ENCODE peak calls at places on chromosomes 16 and 17, in nine cellular contexts. One of them, this sample, is unnamed.

GRCh38 chr17:74757931-74758845 is 9.8 kb downstream of the NHERF1 start:
- DNase-seq in HFF-Myc: no peak
- DNase-seq in psoas muscle: no peak
- DNase-seq in dorsolateral prefrontal cortex: no peak
- DNase-seq in neuronal stem cell: no peak
- DNase-seq in stimulated activated CD8-positive, alpha-beta memory T cell treated with anti-CD3 and anti-CD28 coated beads, Interleukin-12 subunit alpha, Interleukin-12 subunit beta, amount 100 ng/mL, for 4 hours: no peak
- DNase-seq in T follicular helper cell: no peak
- DNase-seq in activated CD4-positive, alpha-beta T cell treated with anti-CD3 and anti-CD28 coated beads, Interleukin-2, amount 10 ng/mL, durations not matched to agents 7 days and 5 days: no peak
- DNase-seq in non-pigmented ciliary epithelial cell: no peak
- DNase-seq in this sample: no peak

GRCh38 chr17:29407856-29408255 is 17.7 kb downstream of the TAOK1 start:
- DNase-seq in HFF-Myc: no peak
- DNase-seq in psoas muscle: no peak
- DNase-seq in dorsolateral prefrontal cortex: no peak
- DNase-seq in neuronal stem cell: no peak
- DNase-seq in stimulated activated CD8-positive, alpha-beta memory T cell treated with anti-CD3 and anti-CD28 coated beads, Interleukin-12 subunit alpha, Interleukin-12 subunit beta, amount 100 ng/mL, for 4 hours: no peak
- DNase-seq in T follicular helper cell: no peak
- DNase-seq in activated CD4-positive, alpha-beta T cell treated with anti-CD3 and anti-CD28 coated beads, Interleukin-2, amount 10 ng/mL, durations not matched to agents 7 days and 5 days: no peak
- DNase-seq in non-pigmented ciliary epithelial cell: no peak
- DNase-seq in this sample: no peak

GRCh38 chr17:2972749-2973148 is 90.7 kb downstream of the OR1D5 start:
- DNase-seq in HFF-Myc: no peak
- DNase-seq in psoas muscle: no peak
- DNase-seq in dorsolateral prefrontal cortex: no peak
- DNase-seq in neuronal stem cell: no peak
- DNase-seq in stimulated activated CD8-positive, alpha-beta memory T cell treated with anti-CD3 and anti-CD28 coated beads, Interleukin-12 subunit alpha, Interleukin-12 subunit beta, amount 100 ng/mL, for 4 hours: no peak
- DNase-seq in T follicular helper cell: no peak
- DNase-seq in activated CD4-positive, alpha-beta T cell treated with anti-CD3 and anti-CD28 coated beads, Interleukin-2, amount 10 ng/mL, durations not matched to agents 7 days and 5 days: no peak
- DNase-seq in non-pigmented ciliary epithelial cell: no peak
- DNase-seq in this sample: no peak

GRCh38 chr16:54194008-54194731 is 92.4 kb downstream of the IRX3 start:
- DNase-seq in HFF-Myc: peak; percentile 11
- DNase-seq in psoas muscle: peak; percentile 65
- DNase-seq in dorsolateral prefrontal cortex: peak; percentile 59
- DNase-seq in neuronal stem cell: peak; percentile 18
- DNase-seq in stimulated activated CD8-positive, alpha-beta memory T cell treated with anti-CD3 and anti-CD28 coated beads, Interleukin-12 subunit alpha, Interleukin-12 subunit beta, amount 100 ng/mL, for 4 hours: no peak
- DNase-seq in T follicular helper cell: no peak
- DNase-seq in activated CD4-positive, alpha-beta T cell treated with anti-CD3 and anti-CD28 coated beads, Interleukin-2, amount 10 ng/mL, durations not matched to agents 7 days and 5 days: no peak
- DNase-seq in non-pigmented ciliary epithelial cell: peak; percentile 5
- DNase-seq in this sample: peak; percentile 5

GRCh38 chr17:40325156-40326013 is 16.4 kb downstream of the RARA start:
- DNase-seq in HFF-Myc: no peak
- DNase-seq in psoas muscle: peak; percentile 18
- DNase-seq in dorsolateral prefrontal cortex: no peak
- DNase-seq in neuronal stem cell: no peak
- DNase-seq in stimulated activated CD8-positive, alpha-beta memory T cell treated with anti-CD3 and anti-CD28 coated beads, Interleukin-12 subunit alpha, Interleukin-12 subunit beta, amount 100 ng/mL, for 4 hours: no peak
- DNase-seq in T follicular helper cell: no peak
- DNase-seq in activated CD4-positive, alpha-beta T cell treated with anti-CD3 and anti-CD28 coated beads, Interleukin-2, amount 10 ng/mL, durations not matched to agents 7 days and 5 days: peak; percentile 36
- DNase-seq in non-pigmented ciliary epithelial cell: no peak
- DNase-seq in this sample: no peak

GRCh38 chr17:69246202-69246601 is 17.6 kb upstream of the ABCA10 start:
- DNase-seq in HFF-Myc: no peak
- DNase-seq in psoas muscle: no peak
- DNase-seq in dorsolateral prefrontal cortex: no peak
- DNase-seq in neuronal stem cell: no peak
- DNase-seq in stimulated activated CD8-positive, alpha-beta memory T cell treated with anti-CD3 and anti-CD28 coated beads, Interleukin-12 subunit alpha, Interleukin-12 subunit beta, amount 100 ng/mL, for 4 hours: no peak
- DNase-seq in T follicular helper cell: no peak
- DNase-seq in activated CD4-positive, alpha-beta T cell treated with anti-CD3 and anti-CD28 coated beads, Interleukin-2, amount 10 ng/mL, durations not matched to agents 7 days and 5 days: no peak
- DNase-seq in non-pigmented ciliary epithelial cell: no peak
- DNase-seq in this sample: no peak

GRCh38 chr16:66391726-66392670 is 25.5 kb downstream of the CDH5 start:
- DNase-seq in HFF-Myc: no peak
- DNase-seq in psoas muscle: no peak
- DNase-seq in dorsolateral prefrontal cortex: no peak
- DNase-seq in neuronal stem cell: no peak
- DNase-seq in stimulated activated CD8-positive, alpha-beta memory T cell treated with anti-CD3 and anti-CD28 coated beads, Interleukin-12 subunit alpha, Interleukin-12 subunit beta, amount 100 ng/mL, for 4 hours: no peak
- DNase-seq in T follicular helper cell: no peak
- DNase-seq in activated CD4-positive, alpha-beta T cell treated with anti-CD3 and anti-CD28 coated beads, Interleukin-2, amount 10 ng/mL, durations not matched to agents 7 days and 5 days: no peak
- DNase-seq in non-pigmented ciliary epithelial cell: no peak
- DNase-seq in this sample: no peak

GRCh38 chr17:72477529-72477928 is 356.7 kb downstream of the SOX9 start:
- DNase-seq in HFF-Myc: no peak
- DNase-seq in psoas muscle: no peak
- DNase-seq in dorsolateral prefrontal cortex: no peak
- DNase-seq in neuronal stem cell: no peak
- DNase-seq in stimulated activated CD8-positive, alpha-beta memory T cell treated with anti-CD3 and anti-CD28 coated beads, Interleukin-12 subunit alpha, Interleukin-12 subunit beta, amount 100 ng/mL, for 4 hours: no peak
- DNase-seq in T follicular helper cell: no peak
- DNase-seq in activated CD4-positive, alpha-beta T cell treated with anti-CD3 and anti-CD28 coated beads, Interleukin-2, amount 10 ng/mL, durations not matched to agents 7 days and 5 days: no peak
- DNase-seq in non-pigmented ciliary epithelial cell: no peak
- DNase-seq in this sample: no peak

GRCh38 chr16:21649196-21649595 is 3.2 kb downstream of the IGSF6 start:
- DNase-seq in HFF-Myc: no peak
- DNase-seq in psoas muscle: no peak
- DNase-seq in dorsolateral prefrontal cortex: no peak
- DNase-seq in neuronal stem cell: no peak
- DNase-seq in stimulated activated CD8-positive, alpha-beta memory T cell treated with anti-CD3 and anti-CD28 coated beads, Interleukin-12 subunit alpha, Interleukin-12 subunit beta, amount 100 ng/mL, for 4 hours: no peak
- DNase-seq in T follicular helper cell: no peak
- DNase-seq in activated CD4-positive, alpha-beta T cell treated with anti-CD3 and anti-CD28 coated beads, Interleukin-2, amount 10 ng/mL, durations not matched to agents 7 days and 5 days: no peak
- DNase-seq in non-pigmented ciliary epithelial cell: no peak
- DNase-seq in this sample: no peak

GRCh38 chr17:77619326-77619725 is 339.2 kb upstream of the TNRC6C start:
- DNase-seq in HFF-Myc: no peak
- DNase-seq in psoas muscle: no peak
- DNase-seq in dorsolateral prefrontal cortex: no peak
- DNase-seq in neuronal stem cell: no peak
- DNase-seq in stimulated activated CD8-positive, alpha-beta memory T cell treated with anti-CD3 and anti-CD28 coated beads, Interleukin-12 subunit alpha, Interleukin-12 subunit beta, amount 100 ng/mL, for 4 hours: no peak
- DNase-seq in T follicular helper cell: no peak
- DNase-seq in activated CD4-positive, alpha-beta T cell treated with anti-CD3 and anti-CD28 coated beads, Interleukin-2, amount 10 ng/mL, durations not matched to agents 7 days and 5 days: no peak
- DNase-seq in non-pigmented ciliary epithelial cell: no peak
- DNase-seq in this sample: no peak

GRCh38 chr17:15335446-15335845 is 6.0 kb downstream of the TEKT3 start:
- DNase-seq in HFF-Myc: no peak
- DNase-seq in psoas muscle: no peak
- DNase-seq in dorsolateral prefrontal cortex: no peak
- DNase-seq in neuronal stem cell: no peak
- DNase-seq in stimulated activated CD8-positive, alpha-beta memory T cell treated with anti-CD3 and anti-CD28 coated beads, Interleukin-12 subunit alpha, Interleukin-12 subunit beta, amount 100 ng/mL, for 4 hours: no peak
- DNase-seq in T follicular helper cell: no peak
- DNase-seq in activated CD4-positive, alpha-beta T cell treated with anti-CD3 and anti-CD28 coated beads, Interleukin-2, amount 10 ng/mL, durations not matched to agents 7 days and 5 days: no peak
- DNase-seq in non-pigmented ciliary epithelial cell: no peak
- DNase-seq in this sample: no peak

GRCh38 chr16:75087040-75087979 is 29.3 kb downstream of the LDHD start:
- DNase-seq in HFF-Myc: peak; percentile 65
- DNase-seq in psoas muscle: no peak
- DNase-seq in dorsolateral prefrontal cortex: no peak
- DNase-seq in neuronal stem cell: no peak
- DNase-seq in stimulated activated CD8-positive, alpha-beta memory T cell treated with anti-CD3 and anti-CD28 coated beads, Interleukin-12 subunit alpha, Interleukin-12 subunit beta, amount 100 ng/mL, for 4 hours: no peak
- DNase-seq in T follicular helper cell: no peak
- DNase-seq in activated CD4-positive, alpha-beta T cell treated with anti-CD3 and anti-CD28 coated beads, Interleukin-2, amount 10 ng/mL, durations not matched to agents 7 days and 5 days: no peak
- DNase-seq in non-pigmented ciliary epithelial cell: no peak
- DNase-seq in this sample: peak; percentile 96

GRCh38 chr16:7137560-7138330 is 194.9 kb upstream of the RBFOX1 start:
- DNase-seq in HFF-Myc: no peak
- DNase-seq in psoas muscle: no peak
- DNase-seq in dorsolateral prefrontal cortex: no peak
- DNase-seq in neuronal stem cell: no peak
- DNase-seq in stimulated activated CD8-positive, alpha-beta memory T cell treated with anti-CD3 and anti-CD28 coated beads, Interleukin-12 subunit alpha, Interleukin-12 subunit beta, amount 100 ng/mL, for 4 hours: no peak
- DNase-seq in T follicular helper cell: no peak
- DNase-seq in activated CD4-positive, alpha-beta T cell treated with anti-CD3 and anti-CD28 coated beads, Interleukin-2, amount 10 ng/mL, durations not matched to agents 7 days and 5 days: no peak
- DNase-seq in non-pigmented ciliary epithelial cell: no peak
- DNase-seq in this sample: no peak

GRCh38 chr16:1923299-1924034 is 5.3 kb upstream of the HS3ST6 start:
- DNase-seq in HFF-Myc: peak; percentile 66
- DNase-seq in psoas muscle: no peak
- DNase-seq in dorsolateral prefrontal cortex: no peak
- DNase-seq in neuronal stem cell: no peak
- DNase-seq in stimulated activated CD8-positive, alpha-beta memory T cell treated with anti-CD3 and anti-CD28 coated beads, Interleukin-12 subunit alpha, Interleukin-12 subunit beta, amount 100 ng/mL, for 4 hours: no peak
- DNase-seq in T follicular helper cell: no peak
- DNase-seq in activated CD4-positive, alpha-beta T cell treated with anti-CD3 and anti-CD28 coated beads, Interleukin-2, amount 10 ng/mL, durations not matched to agents 7 days and 5 days: no peak
- DNase-seq in non-pigmented ciliary epithelial cell: no peak
- DNase-seq in this sample: peak; percentile 48

GRCh38 chr16:14284371-14284770 is 213.3 kb downstream of the MRTFB start:
- DNase-seq in HFF-Myc: no peak
- DNase-seq in psoas muscle: no peak
- DNase-seq in dorsolateral prefrontal cortex: no peak
- DNase-seq in neuronal stem cell: no peak
- DNase-seq in stimulated activated CD8-positive, alpha-beta memory T cell treated with anti-CD3 and anti-CD28 coated beads, Interleukin-12 subunit alpha, Interleukin-12 subunit beta, amount 100 ng/mL, for 4 hours: no peak
- DNase-seq in T follicular helper cell: no peak
- DNase-seq in activated CD4-positive, alpha-beta T cell treated with anti-CD3 and anti-CD28 coated beads, Interleukin-2, amount 10 ng/mL, durations not matched to agents 7 days and 5 days: no peak
- DNase-seq in non-pigmented ciliary epithelial cell: no peak
- DNase-seq in this sample: no peak

GRCh38 chr17:74454197-74455024 is 12.0 kb upstream of the CD300A start:
- DNase-seq in HFF-Myc: no peak
- DNase-seq in psoas muscle: peak; percentile 95
- DNase-seq in dorsolateral prefrontal cortex: peak; percentile 90
- DNase-seq in neuronal stem cell: peak; percentile 88
- DNase-seq in stimulated activated CD8-positive, alpha-beta memory T cell treated with anti-CD3 and anti-CD28 coated beads, Interleukin-12 subunit alpha, Interleukin-12 subunit beta, amount 100 ng/mL, for 4 hours: no peak
- DNase-seq in T follicular helper cell: no peak
- DNase-seq in activated CD4-positive, alpha-beta T cell treated with anti-CD3 and anti-CD28 coated beads, Interleukin-2, amount 10 ng/mL, durations not matched to agents 7 days and 5 days: no peak
- DNase-seq in non-pigmented ciliary epithelial cell: peak; percentile 15
- DNase-seq in this sample: no peak

GRCh38 chr17:5843366-5844026 is 226.7 kb upstream of the WSCD1 start:
- DNase-seq in HFF-Myc: no peak
- DNase-seq in psoas muscle: no peak
- DNase-seq in dorsolateral prefrontal cortex: no peak
- DNase-seq in neuronal stem cell: no peak
- DNase-seq in stimulated activated CD8-positive, alpha-beta memory T cell treated with anti-CD3 and anti-CD28 coated beads, Interleukin-12 subunit alpha, Interleukin-12 subunit beta, amount 100 ng/mL, for 4 hours: no peak
- DNase-seq in T follicular helper cell: no peak
- DNase-seq in activated CD4-positive, alpha-beta T cell treated with anti-CD3 and anti-CD28 coated beads, Interleukin-2, amount 10 ng/mL, durations not matched to agents 7 days and 5 days: no peak
- DNase-seq in non-pigmented ciliary epithelial cell: no peak
- DNase-seq in this sample: no peak

GRCh38 chr17:19707728-19708221 is 8.6 kb downstream of the SLC47A2 start:
- DNase-seq in HFF-Myc: no peak
- DNase-seq in psoas muscle: no peak
- DNase-seq in dorsolateral prefrontal cortex: no peak
- DNase-seq in neuronal stem cell: no peak
- DNase-seq in stimulated activated CD8-positive, alpha-beta memory T cell treated with anti-CD3 and anti-CD28 coated beads, Interleukin-12 subunit alpha, Interleukin-12 subunit beta, amount 100 ng/mL, for 4 hours: no peak
- DNase-seq in T follicular helper cell: no peak
- DNase-seq in activated CD4-positive, alpha-beta T cell treated with anti-CD3 and anti-CD28 coated beads, Interleukin-2, amount 10 ng/mL, durations not matched to agents 7 days and 5 days: no peak
- DNase-seq in non-pigmented ciliary epithelial cell: no peak
- DNase-seq in this sample: no peak

GRCh38 chr17:80992948-80993624 is 1.4 kb downstream of the CHMP6 start:
- DNase-seq in HFF-Myc: no peak
- DNase-seq in psoas muscle: no peak
- DNase-seq in dorsolateral prefrontal cortex: no peak
- DNase-seq in neuronal stem cell: no peak
- DNase-seq in stimulated activated CD8-positive, alpha-beta memory T cell treated with anti-CD3 and anti-CD28 coated beads, Interleukin-12 subunit alpha, Interleukin-12 subunit beta, amount 100 ng/mL, for 4 hours: no peak
- DNase-seq in T follicular helper cell: no peak
- DNase-seq in activated CD4-positive, alpha-beta T cell treated with anti-CD3 and anti-CD28 coated beads, Interleukin-2, amount 10 ng/mL, durations not matched to agents 7 days and 5 days: no peak
- DNase-seq in non-pigmented ciliary epithelial cell: no peak
- DNase-seq in this sample: no peak

GRCh38 chr17:4332296-4332970 is 34.0 kb downstream of the UBE2G1 start:
- DNase-seq in HFF-Myc: no peak
- DNase-seq in psoas muscle: no peak
- DNase-seq in dorsolateral prefrontal cortex: no peak
- DNase-seq in neuronal stem cell: peak; percentile 21
- DNase-seq in stimulated activated CD8-positive, alpha-beta memory T cell treated with anti-CD3 and anti-CD28 coated beads, Interleukin-12 subunit alpha, Interleukin-12 subunit beta, amount 100 ng/mL, for 4 hours: no peak
- DNase-seq in T follicular helper cell: no peak
- DNase-seq in activated CD4-positive, alpha-beta T cell treated with anti-CD3 and anti-CD28 coated beads, Interleukin-2, amount 10 ng/mL, durations not matched to agents 7 days and 5 days: no peak
- DNase-seq in non-pigmented ciliary epithelial cell: no peak
- DNase-seq in this sample: no peak

GRCh38 chr16:86491643-86492030 is 18.7 kb upstream of the FOXF1 start:
- DNase-seq in HFF-Myc: no peak
- DNase-seq in psoas muscle: no peak
- DNase-seq in dorsolateral prefrontal cortex: no peak
- DNase-seq in neuronal stem cell: no peak
- DNase-seq in stimulated activated CD8-positive, alpha-beta memory T cell treated with anti-CD3 and anti-CD28 coated beads, Interleukin-12 subunit alpha, Interleukin-12 subunit beta, amount 100 ng/mL, for 4 hours: no peak
- DNase-seq in T follicular helper cell: no peak
- DNase-seq in activated CD4-positive, alpha-beta T cell treated with anti-CD3 and anti-CD28 coated beads, Interleukin-2, amount 10 ng/mL, durations not matched to agents 7 days and 5 days: no peak
- DNase-seq in non-pigmented ciliary epithelial cell: no peak
- DNase-seq in this sample: no peak

GRCh38 chr17:69477204-69477899 is 62.9 kb downstream of the MAP2K6 start:
- DNase-seq in HFF-Myc: no peak
- DNase-seq in psoas muscle: no peak
- DNase-seq in dorsolateral prefrontal cortex: no peak
- DNase-seq in neuronal stem cell: no peak
- DNase-seq in stimulated activated CD8-positive, alpha-beta memory T cell treated with anti-CD3 and anti-CD28 coated beads, Interleukin-12 subunit alpha, Interleukin-12 subunit beta, amount 100 ng/mL, for 4 hours: no peak
- DNase-seq in T follicular helper cell: no peak
- DNase-seq in activated CD4-positive, alpha-beta T cell treated with anti-CD3 and anti-CD28 coated beads, Interleukin-2, amount 10 ng/mL, durations not matched to agents 7 days and 5 days: no peak
- DNase-seq in non-pigmented ciliary epithelial cell: no peak
- DNase-seq in this sample: no peak

GRCh38 chr17:75976175-75976848 is 2.7 kb downstream of the ACOX1 start:
- DNase-seq in HFF-Myc: no peak
- DNase-seq in psoas muscle: no peak
- DNase-seq in dorsolateral prefrontal cortex: no peak
- DNase-seq in neuronal stem cell: no peak
- DNase-seq in stimulated activated CD8-positive, alpha-beta memory T cell treated with anti-CD3 and anti-CD28 coated beads, Interleukin-12 subunit alpha, Interleukin-12 subunit beta, amount 100 ng/mL, for 4 hours: no peak
- DNase-seq in T follicular helper cell: no peak
- DNase-seq in activated CD4-positive, alpha-beta T cell treated with anti-CD3 and anti-CD28 coated beads, Interleukin-2, amount 10 ng/mL, durations not matched to agents 7 days and 5 days: no peak
- DNase-seq in non-pigmented ciliary epithelial cell: no peak
- DNase-seq in this sample: no peak

GRCh38 chr17:81066072-81066471 is 31.1 kb downstream of the BAIAP2 start:
- DNase-seq in HFF-Myc: no peak
- DNase-seq in psoas muscle: no peak
- DNase-seq in dorsolateral prefrontal cortex: no peak
- DNase-seq in neuronal stem cell: no peak
- DNase-seq in stimulated activated CD8-positive, alpha-beta memory T cell treated with anti-CD3 and anti-CD28 coated beads, Interleukin-12 subunit alpha, Interleukin-12 subunit beta, amount 100 ng/mL, for 4 hours: no peak
- DNase-seq in T follicular helper cell: no peak
- DNase-seq in activated CD4-positive, alpha-beta T cell treated with anti-CD3 and anti-CD28 coated beads, Interleukin-2, amount 10 ng/mL, durations not matched to agents 7 days and 5 days: no peak
- DNase-seq in non-pigmented ciliary epithelial cell: no peak
- DNase-seq in this sample: no peak

GRCh38 chr17:28643979-28644781 is 778 bp downstream of the BLTP2 start:
- DNase-seq in HFF-Myc: no peak
- DNase-seq in psoas muscle: peak; percentile 42
- DNase-seq in dorsolateral prefrontal cortex: no peak
- DNase-seq in neuronal stem cell: peak; percentile 26
- DNase-seq in stimulated activated CD8-positive, alpha-beta memory T cell treated with anti-CD3 and anti-CD28 coated beads, Interleukin-12 subunit alpha, Interleukin-12 subunit beta, amount 100 ng/mL, for 4 hours: no peak
- DNase-seq in T follicular helper cell: no peak
- DNase-seq in activated CD4-positive, alpha-beta T cell treated with anti-CD3 and anti-CD28 coated beads, Interleukin-2, amount 10 ng/mL, durations not matched to agents 7 days and 5 days: peak; percentile 39
- DNase-seq in non-pigmented ciliary epithelial cell: no peak
- DNase-seq in this sample: peak; percentile 50

GRCh38 chr16:62035115-62036092 is 834 bp downstream of the CDH8 start:
- DNase-seq in HFF-Myc: no peak
- DNase-seq in psoas muscle: no peak
- DNase-seq in dorsolateral prefrontal cortex: peak; percentile 68
- DNase-seq in neuronal stem cell: peak; percentile 71
- DNase-seq in stimulated activated CD8-positive, alpha-beta memory T cell treated with anti-CD3 and anti-CD28 coated beads, Interleukin-12 subunit alpha, Interleukin-12 subunit beta, amount 100 ng/mL, for 4 hours: no peak
- DNase-seq in T follicular helper cell: no peak
- DNase-seq in activated CD4-positive, alpha-beta T cell treated with anti-CD3 and anti-CD28 coated beads, Interleukin-2, amount 10 ng/mL, durations not matched to agents 7 days and 5 days: no peak
- DNase-seq in non-pigmented ciliary epithelial cell: no peak
- DNase-seq in this sample: no peak

GRCh38 chr16:84509032-84509950 is 4.8 kb upstream of the MEAK7 start:
- DNase-seq in HFF-Myc: no peak
- DNase-seq in psoas muscle: no peak
- DNase-seq in dorsolateral prefrontal cortex: peak; percentile 25
- DNase-seq in neuronal stem cell: no peak
- DNase-seq in stimulated activated CD8-positive, alpha-beta memory T cell treated with anti-CD3 and anti-CD28 coated beads, Interleukin-12 subunit alpha, Interleukin-12 subunit beta, amount 100 ng/mL, for 4 hours: no peak
- DNase-seq in T follicular helper cell: no peak
- DNase-seq in activated CD4-positive, alpha-beta T cell treated with anti-CD3 and anti-CD28 coated beads, Interleukin-2, amount 10 ng/mL, durations not matched to agents 7 days and 5 days: no peak
- DNase-seq in non-pigmented ciliary epithelial cell: no peak
- DNase-seq in this sample: no peak

GRCh38 chr16:86766700-86767099 is 188.4 kb downstream of the FOXL1 start:
- DNase-seq in HFF-Myc: no peak
- DNase-seq in psoas muscle: no peak
- DNase-seq in dorsolateral prefrontal cortex: no peak
- DNase-seq in neuronal stem cell: no peak
- DNase-seq in stimulated activated CD8-positive, alpha-beta memory T cell treated with anti-CD3 and anti-CD28 coated beads, Interleukin-12 subunit alpha, Interleukin-12 subunit beta, amount 100 ng/mL, for 4 hours: no peak
- DNase-seq in T follicular helper cell: no peak
- DNase-seq in activated CD4-positive, alpha-beta T cell treated with anti-CD3 and anti-CD28 coated beads, Interleukin-2, amount 10 ng/mL, durations not matched to agents 7 days and 5 days: no peak
- DNase-seq in non-pigmented ciliary epithelial cell: no peak
- DNase-seq in this sample: no peak

GRCh38 chr17:13256545-13256944 is 238.7 kb upstream of the ELAC2 start:
- DNase-seq in HFF-Myc: no peak
- DNase-seq in psoas muscle: no peak
- DNase-seq in dorsolateral prefrontal cortex: no peak
- DNase-seq in neuronal stem cell: no peak
- DNase-seq in stimulated activated CD8-positive, alpha-beta memory T cell treated with anti-CD3 and anti-CD28 coated beads, Interleukin-12 subunit alpha, Interleukin-12 subunit beta, amount 100 ng/mL, for 4 hours: no peak
- DNase-seq in T follicular helper cell: no peak
- DNase-seq in activated CD4-positive, alpha-beta T cell treated with anti-CD3 and anti-CD28 coated beads, Interleukin-2, amount 10 ng/mL, durations not matched to agents 7 days and 5 days: no peak
- DNase-seq in non-pigmented ciliary epithelial cell: no peak
- DNase-seq in this sample: no peak

This sample was measured in lung microvascular endothelial cell.